ENCODE peak calls at places on chromosomes 4 and X, in nine cellular contexts. U is anterior cingulate cortex; Q is nucleus accumbens; E is upper lobe of right lung; X is astrocyte; Y is caudate nucleus; V is tibial nerve; B is NCI-H748 treated with DMSO at 0.1 percent for 48 hours; D is CD8-positive, alpha-beta memory T cell. M is an unnamed sample.

GRCh38 chr4:3685081-3685645 is 81.0 kb upstream of the ADRA2C start:
- DNase-seq in U (no peak), Q (no peak), E (peak), X (no peak), Y (no peak), V (no peak), B (no peak), D (no peak), M (no peak)

GRCh38 chrX:40105016-40105790 is 7.4 kb upstream of the BCOR start:
- DNase-seq in U (peak), Q (peak), E (peak), X (no peak), Y (no peak), V (no peak), B (no peak), D (peak), M (no peak)

GRCh38 chr4:30208731-30209435 is 511.3 kb upstream of the PCDH7 start:
- DNase-seq in U (no peak), Q (no peak), E (no peak), X (peak), Y (no peak), V (no peak), B (no peak), D (no peak), M (peak)

GRCh38 chrX:121851033-121851432 is 803.6 kb downstream of the GLUD2 start:
- DNase-seq in U (no peak), Q (no peak), E (no peak), X (peak), Y (no peak), V (no peak), B (peak), D (no peak), M (peak)

GRCh38 chrX:24371391-24371972 is 11.0 kb downstream of the SUPT20HL1 start:
- DNase-seq in U (no peak), Q (peak), E (no peak), X (peak), Y (peak), V (peak), B (peak), D (peak), M (peak)

GRCh38 chrX:313546-313945 is 5.0 kb downstream of the GTPBP6 start:
- DNase-seq in U (no peak), Q (no peak), E (no peak), X (no peak), Y (no peak), V (no peak), B (no peak), D (no peak), M (no peak)

GRCh38 chr4:39054497-39054896 is 7.5 kb upstream of the KLHL5 start:
- DNase-seq in U (no peak), Q (no peak), E (no peak), X (no peak), Y (no peak), V (no peak), B (no peak), D (no peak), M (no peak)

GRCh38 chr4:115090483-115091075 is 22.8 kb downstream of the NDST4 start:
- DNase-seq in U (no peak), Q (no peak), E (no peak), X (no peak), Y (no peak), V (no peak), B (peak), D (no peak), M (peak)

GRCh38 chr4:41095973-41096372 is 118.4 kb downstream of the APBB2 start:
- DNase-seq in U (no peak), Q (no peak), E (no peak), X (peak), Y (no peak), V (no peak), B (no peak), D (no peak), M (no peak)

GRCh38 chrX:39477438-39478120 is 620.2 kb downstream of the BCOR start:
- DNase-seq in U (no peak), Q (no peak), E (peak), X (peak), Y (no peak), V (no peak), B (peak), D (no peak), M (no peak)

GRCh38 chrX:77749695-77750094 is 36.3 kb downstream of the ATRX start:
- DNase-seq in U (no peak), Q (no peak), E (no peak), X (peak), Y (no peak), V (no peak), B (no peak), D (no peak), M (no peak)

GRCh38 chr4:121777625-121778024 is 12.7 kb upstream of the SMIM43 start:
- DNase-seq in U (no peak), Q (no peak), E (no peak), X (peak), Y (no peak), V (no peak), B (no peak), D (no peak), M (no peak)

GRCh38 chr4:1777822-1778641 is 15.1 kb upstream of the FGFR3 start:
- DNase-seq in U (peak), Q (peak), E (no peak), X (peak), Y (no peak), V (no peak), B (no peak), D (no peak), M (peak)

GRCh38 chr4:173478136-173478860 is 51.7 kb downstream of the HAND2 start:
- DNase-seq in U (no peak), Q (no peak), E (no peak), X (peak), Y (no peak), V (no peak), B (no peak), D (no peak), M (no peak)

GRCh38 chrX:139907078-139907477 is 25.8 kb downstream of the ATP11C start:
- DNase-seq in U (no peak), Q (no peak), E (no peak), X (no peak), Y (no peak), V (no peak), B (no peak), D (no peak), M (no peak)